ENCODE peak calls at places on chromosome 2, in nine cellular contexts. O is GM13976, A is fibroblast of villous mesenchyme, D is endothelial cell, F is endodermal cell, G is psoas muscle, T is HL-60, I is RWPE1, B is AG09309. U is an unnamed sample.

GRCh38 chr2:2909086-2910035 is 468.3 kb downstream of the EIPR1 start:
- DNase-seq in O (no peak), A (no peak), D (no peak), F (no peak), G (no peak), T (no peak), I (no peak), B (no peak), U (no peak)

GRCh38 chr2:36951574-36951973 is 14.8 kb downstream of the STRN start:
- DNase-seq in O (no peak), A (peak; percentile 25), D (no peak), F (no peak), G (no peak), T (no peak), I (peak; percentile 63), B (no peak), U (no peak)

GRCh38 chr2:78162202-78162601 is 640.0 kb upstream of the LRRTM4 start:
- DNase-seq in O (no peak), A (no peak), D (no peak), F (no peak), G (no peak), T (no peak), I (no peak), B (no peak), U (no peak)

GRCh38 chr2:109064660-109065306 is 64.2 kb upstream of the SH3RF3 start:
- DNase-seq in O (no peak), A (no peak), D (no peak), F (no peak), G (no peak), T (no peak), I (no peak), B (no peak), U (no peak)

GRCh38 chr2:71747573-71747972 is 294.2 kb downstream of the DYSF start:
- DNase-seq in O (no peak), A (no peak), D (no peak), F (no peak), G (no peak), T (no peak), I (peak; percentile 53), B (no peak), U (no peak)

GRCh38 chr2:234308814-234309195 is 188.1 kb downstream of the ARL4C start:
- DNase-seq in O (peak; percentile 60), A (no peak), D (no peak), F (no peak), G (no peak), T (peak; percentile 74), I (no peak), B (peak; percentile 77), U (no peak)

GRCh38 chr2:222610746-222611145 is 45.1 kb downstream of the FARSB start:
- DNase-seq in O (no peak), A (peak; percentile 27), D (no peak), F (no peak), G (no peak), T (no peak), I (no peak), B (no peak), U (no peak)

GRCh38 chr2:31980674-31981356 is 30.0 kb downstream of the MEMO1 start:
- DNase-seq in O (peak; percentile 82), A (peak; percentile 52), D (peak; percentile 6), F (no peak), G (no peak), T (peak; percentile 56), I (peak; percentile 14), B (no peak), U (no peak)

GRCh38 chr2:152297715-152298114 is 37.3 kb upstream of the FMNL2 start:
- DNase-seq in O (no peak), A (no peak), D (no peak), F (no peak), G (no peak), T (no peak), I (no peak), B (no peak), U (no peak)

GRCh38 chr2:169736902-169737301 is 3.3 kb downstream of the KLHL23 start:
- DNase-seq in O (no peak), A (peak; percentile 49), D (no peak), F (no peak), G (no peak), T (no peak), I (no peak), B (no peak), U (no peak)

GRCh38 chr2:133518646-133519344 is 49.5 kb downstream of the NCKAP5 start:
- DNase-seq in O (no peak), A (no peak), D (no peak), F (no peak), G (no peak), T (no peak), I (no peak), B (no peak), U (no peak)

GRCh38 chr2:28665041-28665704 is 86.5 kb upstream of the PPP1CB start:
- DNase-seq in O (no peak), A (peak; percentile 74), D (no peak), F (no peak), G (peak; percentile 76), T (no peak), I (no peak), B (peak; percentile 47), U (no peak)

GRCh38 chr2:172473167-172473566 is 45.8 kb downstream of the ITGA6 start:
- DNase-seq in O (no peak), A (no peak), D (no peak), F (no peak), G (no peak), T (no peak), I (no peak), B (no peak), U (no peak)

GRCh38 chr2:144596074-144596871 is 76.4 kb upstream of the ZEB2 start:
- DNase-seq in O (no peak), A (peak; percentile 84), D (peak; percentile 36), F (peak; percentile 46), G (no peak), T (peak; percentile 40), I (peak; percentile 42), B (no peak), U (no peak)

GRCh38 chr2:146365041-146365440 is 1479.8 kb upstream of the ACVR2A start:
- DNase-seq in O (no peak), A (no peak), D (no peak), F (no peak), G (no peak), T (no peak), I (no peak), B (no peak), U (no peak)

GRCh38 chr2:166924967-166925366 is 36.7 kb downstream of the XIRP2 start:
- DNase-seq in O (no peak), A (no peak), D (no peak), F (no peak), G (no peak), T (no peak), I (no peak), B (no peak), U (no peak)

GRCh38 chr2:208033701-208034502 is 8.6 kb upstream of the PLEKHM3 start:
- DNase-seq in O (peak; percentile 64), A (peak; percentile 47), D (peak; percentile 12), F (peak; percentile 78), G (no peak), T (peak; percentile 47), I (peak; percentile 77), B (no peak), U (peak; percentile 21)

GRCh38 chr2:220101902-220102301 is 474.5 kb downstream of the SLC4A3 start:
- DNase-seq in O (no peak), A (no peak), D (no peak), F (no peak), G (no peak), T (no peak), I (no peak), B (no peak), U (peak; percentile 21)

GRCh38 chr2:178225011-178225817 is 30.9 kb downstream of the OSBPL6 start:
- DNase-seq in O (no peak), A (no peak), D (no peak), F (no peak), G (no peak), T (no peak), I (no peak), B (peak; percentile 10), U (no peak)

GRCh38 chr2:20615046-20615465 is 35.8 kb downstream of the HS1BP3 start:
- DNase-seq in O (no peak), A (no peak), D (no peak), F (peak; percentile 44), G (no peak), T (no peak), I (no peak), B (no peak), U (no peak)
- TF ChIP-seq CTCF in O (no peak), A (no peak), D (no peak), F (peak; percentile 45), G (no peak), T (no peak), I (no peak), B (no peak), U (no peak)

GRCh38 chr2:24730481-24730880 is 62.7 kb downstream of the PTRHD1 start:
- DNase-seq in O (no peak), A (peak; percentile 80), D (no peak), F (no peak), G (no peak), T (no peak), I (no peak), B (no peak), U (no peak)
- TF ChIP-seq CTCF in O (no peak), A (no peak), D (no peak), F (no peak), G (no peak), T (no peak), I (no peak), B (no peak), U (no peak)

DNA sequence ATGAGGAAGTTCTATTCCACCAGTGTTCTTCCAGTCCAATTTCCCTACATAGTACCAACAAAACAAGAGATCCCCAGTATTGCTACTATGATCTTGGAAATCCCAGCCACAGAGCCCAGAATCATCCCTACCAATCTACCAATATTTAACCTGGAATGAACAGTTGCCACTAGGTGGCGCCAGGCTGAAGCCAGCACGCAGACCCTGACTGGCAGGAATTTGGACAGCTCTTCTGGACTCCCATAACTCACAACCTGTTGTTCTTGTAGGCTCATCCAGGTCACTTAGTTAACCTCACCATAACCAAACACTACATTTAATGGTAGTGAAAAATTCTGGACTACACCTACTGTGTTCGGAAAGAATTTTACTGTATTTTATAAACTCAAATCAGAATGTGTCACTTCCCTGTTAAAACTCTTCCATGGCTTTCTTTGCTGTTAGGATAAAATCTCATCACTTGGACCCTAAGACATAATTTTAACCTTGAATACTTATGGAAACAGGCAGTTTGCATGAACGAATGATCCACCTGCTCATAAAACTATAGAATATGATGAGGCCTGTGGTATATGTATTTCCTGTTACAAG is 59.8 kb upstream of the SLC38A11 start:
- DNase-seq in O (peak; percentile 52), A (peak; percentile 64), D (peak; percentile 85), F (peak; percentile 91), G (peak; percentile 61), T (peak; percentile 29), I (peak; percentile 50), B (no peak), U (no peak)
- TF ChIP-seq CTCF in O (peak; percentile 74), A (peak; percentile 94), D (peak; percentile 94), F (peak; percentile 93), G (peak; percentile 69), T (peak; percentile 88), I (peak; percentile 87), B (peak; percentile 95), U (peak; percentile 93)

DNA sequence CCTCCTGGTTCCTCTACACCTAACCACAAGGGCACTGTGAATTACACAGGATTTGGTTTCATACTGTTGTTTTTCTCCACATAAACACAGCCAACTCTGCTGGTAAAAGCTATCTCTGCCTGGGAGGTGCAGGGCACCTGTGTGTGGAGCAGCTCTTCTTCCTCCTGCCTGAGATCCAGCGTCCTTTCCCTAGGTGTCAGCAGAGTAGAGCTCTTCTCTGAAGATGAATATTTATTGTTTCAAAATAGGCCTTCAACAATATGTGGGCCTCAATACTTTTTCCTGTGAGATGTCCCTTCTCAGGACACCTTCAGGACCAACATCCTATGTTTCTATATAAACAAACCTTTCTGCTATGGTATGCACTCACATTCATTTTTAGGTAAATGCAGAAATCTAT is 573.9 kb upstream of the ID2 start:
- DNase-seq in O (no peak), A (no peak), D (no peak), F (no peak), G (no peak), T (no peak), I (no peak), B (no peak), U (no peak)
- TF ChIP-seq CTCF in O (no peak), A (no peak), D (no peak), F (no peak), G (no peak), T (no peak), I (no peak), B (no peak), U (no peak)